ENCODE peak calls at places on chromosomes 12 and 14, in eight cellular contexts. C, D, J, B, U, I, E and S are unnamed samples. For H3K4me1, the result is how much of the 10 kb centered on the place peaks cover.

GRCh38 chr12:79187032-79187431 is 322.5 kb downstream of the SYT1 start:
- DNase-seq in C (no peak), D (no peak), J (no peak), B (no peak), U (no peak), I (no peak), E (no peak), S (no peak)

GRCh38 chr14:78863143-78863542 is 693.0 kb downstream of the NRXN3 start:
- DNase-seq in C (peak), D (peak), J (no peak), B (no peak), U (peak), I (peak), E (peak), S (no peak)

GRCh38 chr14:69005432-69006148 is 26.5 kb upstream of the ACTN1 start:
- DNase-seq in C (peak), D (peak), J (no peak), B (peak), U (peak), I (peak), E (peak), S (peak)

GRCh38 chr12:122187466-122187865 is 4.5 kb downstream of the LRRC43 start:
- DNase-seq in C (no peak), D (no peak), J (no peak), B (no peak), U (no peak), I (no peak), E (no peak), S (no peak)

GRCh38 chr12:113135178-113136127 is at the start of gene RASAL1:
- DNase-seq in C (peak), D (peak), J (peak), B (no peak), U (no peak), I (no peak), E (no peak), S (peak)

GRCh38 chr12:116954700-116955381 is 44.1 kb downstream of the FBXW8 start:
- DNase-seq in C (peak), D (no peak), J (peak), B (peak), U (no peak), I (no peak), E (no peak), S (no peak)

GRCh38 chr12:5904969-5905368 is 40.1 kb downstream of the ANO2 start:
- DNase-seq in C (no peak), D (no peak), J (no peak), B (no peak), U (no peak), I (no peak), E (no peak), S (no peak)

GRCh38 chr12:20058068-20058467 is 310.3 kb upstream of the PDE3A start:
- DNase-seq in C (no peak), D (no peak), J (no peak), B (no peak), U (no peak), I (no peak), E (no peak), S (no peak)

GRCh38 chr12:104458645-104459555 is 2.2 kb downstream of the CHST11 start:
- DNase-seq in C (peak), D (no peak), J (no peak), B (peak), U (peak), I (peak), E (no peak), S (peak)

GRCh38 chr14:104972301-104973211 is 5.6 kb downstream of the AHNAK2 start:
- DNase-seq in C (peak), D (peak), J (peak), B (peak), U (peak), I (no peak), E (no peak), S (peak)

GRCh38 chr14:73216035-73216434 is 21.3 kb upstream of the PAPLN start:
- DNase-seq in C (no peak), D (no peak), J (no peak), B (no peak), U (no peak), I (no peak), E (no peak), S (no peak)

GRCh38 chr12:107732365-107732764 is 28.6 kb downstream of the PRDM4 start:
- DNase-seq in C (no peak), D (no peak), J (no peak), B (no peak), U (no peak), I (no peak), E (no peak), S (no peak)

GRCh38 chr12:51818567-51819300 is 29.8 kb downstream of the FIGNL2 start:
- DNase-seq in C (no peak), D (no peak), J (no peak), B (no peak), U (peak), I (peak), E (peak), S (no peak)

GRCh38 chr12:121264135-121264534 is 32.4 kb downstream of the CAMKK2 start:
- DNase-seq in C (no peak), D (no peak), J (no peak), B (no peak), U (no peak), I (no peak), E (no peak), S (no peak)

GRCh38 chr12:121132601-121133481 is at the start of gene P2RX7:
- DNase-seq in C (peak), D (peak), J (peak), B (peak), U (peak), I (peak), E (peak), S (peak)

GRCh38 chr12:92827836-92828431 is 101.2 kb downstream of the EEA1 start:
- DNase-seq in C (peak), D (peak), J (no peak), B (no peak), U (peak), I (peak), E (peak), S (peak)

GRCh38 chr12:81077329-81077685 is 572 bp upstream of the ACSS3 start:
- DNase-seq in C (no peak), D (no peak), J (peak), B (peak), U (no peak), I (peak), E (no peak), S (no peak)

GRCh38 chr12:77734489-77734888 is 96.2 kb upstream of the NAV3 start:
- DNase-seq in C (no peak), D (no peak), J (no peak), B (no peak), U (peak), I (peak), E (peak), S (no peak)

GRCh38 chr14:95667251-95667693 is 19.0 kb upstream of the TCL1B start:
- DNase-seq in C (no peak), D (no peak), J (no peak), B (no peak), U (no peak), I (no peak), E (no peak), S (no peak)

GRCh38 chr14:89340200-89340667 is 76.8 kb downstream of the FOXN3 start:
- DNase-seq in C (no peak), D (no peak), J (no peak), B (no peak), U (peak), I (peak), E (peak), S (no peak)

GRCh38 chr14:91831337-91831736 is 36.0 kb downstream of the TC2N start:
- DNase-seq in C (no peak), D (no peak), J (no peak), B (no peak), U (no peak), I (no peak), E (no peak), S (no peak)

GRCh38 chr14:91837076-91837475 is 30.3 kb downstream of the TC2N start:
- DNase-seq in C (no peak), D (no peak), J (no peak), B (no peak), U (no peak), I (no peak), E (no peak), S (no peak)

GRCh38 chr14:91834571-91834970 is 32.8 kb downstream of the TC2N start:
- DNase-seq in C (no peak), D (no peak), J (no peak), B (no peak), U (no peak), I (no peak), E (no peak), S (no peak)

GRCh38 chr14:91835920-91836843 is 31.2 kb downstream of the TC2N start:
- DNase-seq in C (peak), D (peak), J (peak), B (peak), U (peak), I (no peak), E (no peak), S (peak)

GRCh38 chr14:91835197-91835919 is 32.0 kb downstream of the TC2N start:
- DNase-seq in C (peak), D (no peak), J (no peak), B (no peak), U (no peak), I (no peak), E (no peak), S (no peak)
- H3K4me3 ChIP-seq in C (peak), D (peak), J (peak), B (peak), U (no peak), I (no peak), E (no peak), S (no peak)

DNA sequence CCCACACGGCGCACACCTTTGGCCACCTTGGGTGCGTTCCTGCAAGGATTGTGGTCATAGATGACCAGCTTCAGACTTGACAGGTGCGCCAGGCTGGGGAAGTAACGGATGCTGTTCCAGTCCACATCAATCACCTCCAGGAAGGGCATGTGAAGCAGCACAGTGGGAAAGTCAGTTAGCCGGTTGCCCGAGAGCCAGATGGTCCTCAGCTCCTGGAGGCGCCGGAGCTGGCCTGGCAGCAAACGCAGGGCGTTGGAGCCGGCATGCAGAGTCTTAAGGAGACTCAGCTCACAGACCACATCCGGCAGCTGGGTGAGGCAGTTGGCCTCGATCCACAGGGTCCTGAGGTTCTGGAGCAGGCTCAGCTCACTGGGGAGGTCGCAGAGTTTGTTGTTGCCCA is 581 bp downstream of the LRRC10 start:
- DNase-seq in C (no peak), D (no peak), J (no peak), B (no peak), U (no peak), I (no peak), E (no peak), S (no peak)
- H3K4me1 ChIP-seq in C (under half), D (under half), J (under half), B (under half), U (under half), I (under half), E (under half), S (under half)

GRCh38 chr14:22563987-22564386 is 25.0 kb downstream of the DAD1 start:
- DNase-seq in C (no peak), D (no peak), J (no peak), B (no peak), U (no peak), I (no peak), E (no peak), S (no peak)
- H3K4me3 ChIP-seq in C (no peak), D (no peak), J (no peak), B (no peak), U (no peak), I (no peak), E (no peak), S (no peak)

DNA sequence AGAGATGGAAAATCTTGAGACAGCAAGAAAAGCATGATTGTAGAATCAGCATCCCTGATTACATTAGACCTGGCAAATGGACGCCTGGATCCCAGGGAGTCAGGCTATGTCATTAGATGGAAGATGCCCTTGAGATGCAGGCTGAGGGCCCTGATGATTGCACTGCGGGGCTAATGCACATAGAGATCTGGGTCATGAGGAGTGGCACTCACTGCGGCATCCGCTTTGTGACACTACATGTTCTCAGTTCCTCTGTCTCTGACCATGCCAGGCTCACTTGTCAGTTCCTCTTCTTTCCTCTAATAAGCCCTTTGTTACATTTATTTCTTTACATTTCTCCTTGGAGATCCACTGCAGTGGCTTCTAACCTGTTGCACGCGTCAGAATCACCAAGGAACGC is 70.1 kb upstream of the GPATCH2L start:
- DNase-seq in C (no peak), D (no peak), J (no peak), B (no peak), U (no peak), I (no peak), E (no peak), S (no peak)
- H3K4me1 ChIP-seq in C (under half), D (under half), J (under half), B (under half), U (under half), I (under half), E (under half), S (under half)

GRCh38 chr12:42570076-42570475 is 19.5 kb downstream of the PRICKLE1 start:
- DNase-seq in C (no peak), D (no peak), J (no peak), B (no peak), U (no peak), I (no peak), E (no peak), S (no peak)
- H3K4me3 ChIP-seq in C (no peak), D (no peak), J (no peak), B (no peak), U (no peak), I (no peak), E (no peak), S (no peak)

DNA sequence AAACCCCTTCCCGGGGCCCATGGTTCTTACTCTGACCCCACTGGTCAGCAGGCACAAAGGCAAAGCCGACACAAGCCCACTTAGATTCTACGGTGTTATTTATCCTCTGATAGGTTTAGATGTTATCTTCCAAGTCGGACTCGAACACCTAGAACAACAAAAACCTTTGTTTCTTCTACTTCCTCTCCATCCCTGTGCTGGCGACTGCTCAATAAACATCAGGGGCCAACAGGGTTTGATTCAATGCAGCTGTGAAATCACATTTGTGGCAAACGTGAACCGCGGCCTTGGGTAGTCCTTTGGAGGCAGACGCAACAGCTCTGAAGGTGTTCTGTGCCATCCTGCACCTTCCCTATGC is 87.1 kb downstream of the CHGA start:
- DNase-seq in C (no peak), D (no peak), J (no peak), B (no peak), U (no peak), I (no peak), E (no peak), S (no peak)
- H3K4me1 ChIP-seq in C (under half), D (under half), J (under half), B (half or more), U (half or more), I (half or more), E (under half), S (half or more)

GRCh38 chr12:95553202-95553943 is 2.1 kb upstream of the USP44 start:
- DNase-seq in C (no peak), D (no peak), J (no peak), B (no peak), U (no peak), I (no peak), E (no peak), S (no peak)

GRCh38 chr12:95549392-95550084 is 1.7 kb downstream of the USP44 start:
- DNase-seq in C (no peak), D (no peak), J (no peak), B (no peak), U (no peak), I (no peak), E (no peak), S (no peak)

GRCh38 chr12:95554532-95555071 is 3.3 kb upstream of the USP44 start:
- DNase-seq in C (no peak), D (no peak), J (no peak), B (no peak), U (no peak), I (no peak), E (no peak), S (no peak)

GRCh38 chr12:95551305-95551704 is at the start of gene USP44:
- DNase-seq in C (no peak), D (no peak), J (no peak), B (no peak), U (no peak), I (no peak), E (no peak), S (no peak)

GRCh38 chr12:95551913-95552516 is 739 bp upstream of the USP44 start:
- DNase-seq in C (no peak), D (no peak), J (no peak), B (no peak), U (no peak), I (no peak), E (no peak), S (no peak)
- H3K4me3 ChIP-seq in C (no peak), D (no peak), J (no peak), B (no peak), U (no peak), I (no peak), E (no peak), S (no peak)